ENCODE peak calls at places on chromosomes 7 and 10, in eight cellular contexts. I is T follicular helper cell; L is lower leg skin; S is NCI-H345; R is HCEC 1CT; U is stimulated activated CD8-positive, alpha-beta memory T cell treated with anti-CD3 and anti-CD28 coated beads, Interleukin-2, amount 100 ng/mL, for 1 hour; G is GM04504; O is dorsolateral prefrontal cortex. F is an unnamed sample.

GRCh38 chr7:115110523-115110922 is 188.6 kb downstream of the MDFIC start:
- DNase-seq in I (no peak), R (no peak), S (no peak), L (no peak), U (no peak), G (no peak), O (no peak), F (no peak)

GRCh38 chr10:83190614-83191013 is 948.7 kb upstream of the GHITM start:
- DNase-seq in L (no peak), O (no peak), S (no peak), I (no peak), G (no peak), U (no peak), R (no peak), F (no peak)

GRCh38 chr10:102757323-102757722 is 13.6 kb downstream of the WBP1L start:
- DNase-seq in I (no peak), U (no peak), S (no peak), O (no peak), L (no peak), G (no peak), R (no peak), F (no peak)

GRCh38 chr7:11294965-11295364 is 321.3 kb downstream of the PHF14 start:
- DNase-seq in L (no peak), G (no peak), I (no peak), S (peak; percentile 1), O (no peak), U (no peak), R (no peak), F (no peak)

GRCh38 chr7:112411186-112411795 is 39.0 kb upstream of the IFRD1 start:
- DNase-seq in I (no peak), L (no peak), U (no peak), S (peak; percentile 26), O (no peak), G (no peak), R (peak; percentile 53), F (no peak)

GRCh38 chr7:111525100-111525499 is 37.2 kb downstream of the IMMP2L start:
- DNase-seq in G (no peak), I (no peak), S (no peak), L (no peak), U (no peak), R (no peak), O (no peak), F (no peak)

GRCh38 chr7:133775201-133775600 is 351.9 kb upstream of the LRGUK start:
- DNase-seq in G (no peak), O (no peak), S (peak; percentile 89), I (no peak), U (no peak), L (no peak), R (no peak), F (no peak)

GRCh38 chr7:41977165-41977651 is 259.8 kb downstream of the GLI3 start:
- DNase-seq in S (peak; percentile 1), G (no peak), L (no peak), I (no peak), O (no peak), U (no peak), R (peak; percentile 59), F (no peak)

GRCh38 chr10:28532509-28533314 is at the start of gene WAC:
- DNase-seq in U (peak; percentile 94), S (peak; percentile 88), O (peak; percentile 95), R (peak; percentile 93), G (peak; percentile 90), L (peak; percentile 99), I (peak; percentile 95), F (peak; percentile 73)

GRCh38 chr10:120978589-120979252 is 127.6 kb downstream of the WDR11 start:
- DNase-seq in R (peak; percentile 5), I (no peak), L (no peak), U (no peak), S (no peak), G (no peak), O (no peak), F (no peak)

GRCh38 chr10:98308602-98309365 is 40.8 kb upstream of the LOXL4 start:
- DNase-seq in U (no peak), G (no peak), L (no peak), S (no peak), R (no peak), I (no peak), O (no peak), F (no peak)

GRCh38 chr10:125225051-125225450 is 64.7 kb upstream of the CTBP2 start:
- DNase-seq in O (no peak), G (no peak), U (no peak), I (no peak), S (no peak), L (peak; percentile 61), R (no peak), F (no peak)

GRCh38 chr10:8037941-8038894 is 16.3 kb upstream of the GATA3 start:
- DNase-seq in R (no peak), L (peak; percentile 57), S (no peak), I (no peak), O (no peak), G (no peak), U (no peak), F (no peak)

GRCh38 chr10:22054946-22055345 is 51.4 kb upstream of the DNAJC1 start:
- DNase-seq in L (no peak), S (no peak), G (no peak), O (no peak), U (no peak), I (no peak), R (peak; percentile 10), F (no peak)

GRCh38 chr7:6934981-6935380 is 108.9 kb upstream of the CCZ1B start:
- DNase-seq in S (no peak), R (no peak), O (no peak), I (no peak), G (no peak), U (no peak), L (no peak), F (no peak)

GRCh38 chr7:118079369-118079768 is 104.6 kb upstream of the LSM8 start:
- DNase-seq in G (no peak), R (peak; percentile 19), U (no peak), O (no peak), I (no peak), S (no peak), L (no peak), F (no peak)

GRCh38 chr7:143395187-143396149 is 13.2 kb downstream of the EPHA1 start:
- DNase-seq in R (no peak), U (no peak), O (no peak), I (no peak), G (no peak), S (peak; percentile 18), L (peak; percentile 83), F (no peak)

GRCh38 chr7:152132812-152133211 is 107.3 kb downstream of the GALNT11 start:
- DNase-seq in O (no peak), L (no peak), R (no peak), U (no peak), G (no peak), S (no peak), I (no peak), F (no peak)

GRCh38 chr7:881441-882234 is 5.3 kb downstream of the GET4 start:
- DNase-seq in O (no peak), S (peak; percentile 38), U (no peak), L (no peak), G (no peak), I (no peak), R (no peak), F (no peak)

GRCh38 chr10:116838143-116838725 is 11.1 kb upstream of the ENO4 start:
- DNase-seq in U (no peak), S (no peak), R (no peak), L (no peak), I (no peak), G (no peak), O (no peak), F (no peak)

GRCh38 chr10:69801434-69802315 is at the start of gene COL13A1:
- DNase-seq in I (no peak), L (peak; percentile 89), U (no peak), O (peak; percentile 45), G (no peak), R (peak; percentile 76), S (no peak), F (peak; percentile 33)

GRCh38 chr7:155879592-155879991 is 67.3 kb upstream of the SHH start:
- DNase-seq in R (no peak), G (no peak), U (no peak), L (peak; percentile 45), S (no peak), I (no peak), O (no peak), F (no peak)

GRCh38 chr7:13897825-13898224 is 91.6 kb downstream of the ETV1 start:
- DNase-seq in R (no peak), L (no peak), S (no peak), O (no peak), I (no peak), G (no peak), U (no peak), F (no peak)

GRCh38 chr7:73844848-73845460 is 2.6 kb upstream of the METTL27 start:
- DNase-seq in G (peak; percentile 59), R (peak; percentile 26), L (no peak), S (no peak), U (no peak), I (no peak), O (no peak), F (no peak)

GRCh38 chr10:65346466-65346865 is 1579.4 kb upstream of the LRRTM3 start:
- DNase-seq in I (no peak), S (no peak), R (no peak), L (no peak), U (no peak), O (no peak), G (no peak), F (no peak)

GRCh38 chr10:29110172-29110571 is 178.7 kb upstream of the LYZL1 start:
- DNase-seq in G (no peak), U (no peak), S (no peak), I (no peak), R (no peak), L (no peak), O (no peak), F (no peak)

GRCh38 chr7:75739796-75740672 is 1.3 kb upstream of the HIP1 start:
- DNase-seq in S (no peak), O (no peak), L (peak; percentile 83), G (no peak), I (no peak), U (peak; percentile 21), R (no peak), F (no peak)

GRCh38 chr7:16399916-16400895 is 21.1 kb downstream of the CRPPA start:
- DNase-seq in G (no peak), O (no peak), L (no peak), I (no peak), R (no peak), S (no peak), U (no peak), F (no peak)

GRCh38 chr10:71234970-71235681 is 22.8 kb downstream of the UNC5B start:
- DNase-seq in R (no peak), O (no peak), S (no peak), U (no peak), G (peak; percentile 70), L (no peak), I (no peak), F (no peak)

GRCh38 chr7:133436014-133436428 is 183.1 kb downstream of the EXOC4 start:
- DNase-seq in S (no peak), G (peak; percentile 37), R (peak; percentile 72), I (no peak), L (no peak), U (no peak), O (no peak), F (no peak)

F was measured in thoracic aorta.